ENCODE peak calls at places on chromosome 20, in six cellular contexts. One of them, this sample, is unnamed.

GRCh38 chr20:57078101-57078500 is 188.3 kb downstream of the BMP7 start:
- DNase-seq in NCI-H748 treated with DMSO at 0.1 percent for 48 hours: no peak
- DNase-seq in activated CD4-positive, alpha-beta T cell treated with anti-CD3 and anti-CD28 coated beads, Interleukin-2, amount 50 U/mL, for 24 hours: no peak
- DNase-seq in CD8-positive, alpha-beta T cell: no peak
- DNase-seq in activated naive CD4-positive, alpha-beta T cell: no peak
- DNase-seq in fibroblast of pulmonary artery: no peak
- DNase-seq in this sample: no peak

GRCh38 chr20:3189561-3190131 is 14.8 kb downstream of the DDRGK1 start:
- DNase-seq in activated CD4-positive, alpha-beta T cell treated with anti-CD3 and anti-CD28 coated beads, Interleukin-2, amount 50 U/mL, for 24 hours: no peak
- DNase-seq in activated naive CD4-positive, alpha-beta T cell: no peak
- DNase-seq in NCI-H748 treated with DMSO at 0.1 percent for 48 hours: no peak
- DNase-seq in fibroblast of pulmonary artery: no peak
- DNase-seq in CD8-positive, alpha-beta T cell: no peak
- DNase-seq in this sample: no peak

GRCh38 chr20:25139061-25139705 is 56.3 kb upstream of the ENTPD6 start:
- DNase-seq in fibroblast of pulmonary artery: no peak
- DNase-seq in NCI-H748 treated with DMSO at 0.1 percent for 48 hours: peak
- DNase-seq in CD8-positive, alpha-beta T cell: no peak
- DNase-seq in activated CD4-positive, alpha-beta T cell treated with anti-CD3 and anti-CD28 coated beads, Interleukin-2, amount 50 U/mL, for 24 hours: no peak
- DNase-seq in activated naive CD4-positive, alpha-beta T cell: no peak
- DNase-seq in this sample: no peak

GRCh38 chr20:11919046-11919445 is 1.4 kb downstream of the BTBD3 start:
- DNase-seq in NCI-H748 treated with DMSO at 0.1 percent for 48 hours: peak
- DNase-seq in activated naive CD4-positive, alpha-beta T cell: no peak
- DNase-seq in activated CD4-positive, alpha-beta T cell treated with anti-CD3 and anti-CD28 coated beads, Interleukin-2, amount 50 U/mL, for 24 hours: no peak
- DNase-seq in fibroblast of pulmonary artery: peak
- DNase-seq in CD8-positive, alpha-beta T cell: no peak
- DNase-seq in this sample: peak

GRCh38 chr20:875115-875514 is 41.0 kb downstream of the ANGPT4 start:
- DNase-seq in NCI-H748 treated with DMSO at 0.1 percent for 48 hours: no peak
- DNase-seq in fibroblast of pulmonary artery: no peak
- DNase-seq in activated CD4-positive, alpha-beta T cell treated with anti-CD3 and anti-CD28 coated beads, Interleukin-2, amount 50 U/mL, for 24 hours: no peak
- DNase-seq in activated naive CD4-positive, alpha-beta T cell: no peak
- DNase-seq in CD8-positive, alpha-beta T cell: no peak
- DNase-seq in this sample: no peak

GRCh38 chr20:19626896-19627295 is 131.2 kb upstream of the RIN2 start:
- DNase-seq in fibroblast of pulmonary artery: peak
- DNase-seq in activated naive CD4-positive, alpha-beta T cell: no peak
- DNase-seq in CD8-positive, alpha-beta T cell: no peak
- DNase-seq in activated CD4-positive, alpha-beta T cell treated with anti-CD3 and anti-CD28 coated beads, Interleukin-2, amount 50 U/mL, for 24 hours: no peak
- DNase-seq in NCI-H748 treated with DMSO at 0.1 percent for 48 hours: no peak
- DNase-seq in this sample: no peak

GRCh38 chr20:50188879-50189680 is 1.6 kb upstream of the CEBPB start:
- DNase-seq in CD8-positive, alpha-beta T cell: no peak
- DNase-seq in NCI-H748 treated with DMSO at 0.1 percent for 48 hours: no peak
- DNase-seq in activated naive CD4-positive, alpha-beta T cell: no peak
- DNase-seq in activated CD4-positive, alpha-beta T cell treated with anti-CD3 and anti-CD28 coated beads, Interleukin-2, amount 50 U/mL, for 24 hours: no peak
- DNase-seq in fibroblast of pulmonary artery: no peak
- DNase-seq in this sample: no peak

GRCh38 chr20:20435453-20435852 is 67.5 kb downstream of the INSM1 start:
- DNase-seq in activated naive CD4-positive, alpha-beta T cell: no peak
- DNase-seq in fibroblast of pulmonary artery: no peak
- DNase-seq in NCI-H748 treated with DMSO at 0.1 percent for 48 hours: no peak
- DNase-seq in CD8-positive, alpha-beta T cell: no peak
- DNase-seq in activated CD4-positive, alpha-beta T cell treated with anti-CD3 and anti-CD28 coated beads, Interleukin-2, amount 50 U/mL, for 24 hours: no peak
- DNase-seq in this sample: no peak